ENCODE peak calls at places on chromosomes 1 and 21, in seven cellular contexts. L, Y, D, A, J, E and I are unnamed samples.

GRCh38 chr21:46117586-46118304 is 19.8 kb downstream of the COL6A2 start:
- DNase-seq in E (peak), Y (no peak), A (no peak), L (no peak), J (no peak), D (no peak), I (no peak)

GRCh38 chr1:192889082-192889481 is 80.2 kb downstream of the RGS2 start:
- DNase-seq in E (no peak), D (no peak), L (no peak), Y (no peak), A (no peak), J (no peak), I (no peak)

GRCh38 chr21:42426876-42427480 is 23.3 kb downstream of the UBASH3A start:
- DNase-seq in E (no peak), A (no peak), L (no peak), Y (no peak), J (no peak), D (no peak), I (no peak)

GRCh38 chr1:245096330-245097066 is 58.3 kb upstream of the KIF26B start:
- DNase-seq in L (no peak), A (no peak), J (no peak), D (no peak), E (no peak), Y (no peak), I (no peak)

GRCh38 chr1:227759345-227760300 is 24.4 kb downstream of the SNAP47 start:
- DNase-seq in D (peak), J (no peak), Y (peak), E (peak), L (peak), A (no peak), I (peak)

GRCh38 chr1:20199410-20199809 is 13.1 kb upstream of the PLA2G2C start:
- DNase-seq in Y (no peak), L (no peak), E (no peak), A (no peak), D (no peak), J (no peak), I (no peak)

GRCh38 chr1:65812065-65812464 is 19.4 kb downstream of the PDE4B start:
- DNase-seq in Y (peak), L (peak), D (peak), J (no peak), A (no peak), E (peak), I (peak)

GRCh38 chr1:87155648-87156047 is 173.0 kb upstream of the LMO4 start:
- DNase-seq in A (no peak), J (no peak), E (no peak), D (no peak), Y (no peak), L (no peak), I (no peak)

GRCh38 chr1:226223786-226224244 is 351 bp downstream of the MIXL1 start:
- DNase-seq in D (no peak), E (no peak), J (no peak), A (peak), L (no peak), Y (no peak), I (no peak)

GRCh38 chr1:186502087-186502486 is 41.2 kb upstream of the PDC start:
- DNase-seq in A (no peak), E (no peak), Y (no peak), L (peak), J (no peak), D (no peak), I (peak)

GRCh38 chr1:178344513-178345077 is 152.2 kb downstream of the CLEC20A start:
- DNase-seq in L (peak), J (peak), Y (peak), E (no peak), D (peak), A (no peak), I (peak)

GRCh38 chr21:45998276-45998701 is 16.7 kb downstream of the COL6A1 start:
- DNase-seq in Y (no peak), D (no peak), A (no peak), J (no peak), L (no peak), E (no peak), I (no peak)

GRCh38 chr1:180953291-180953747 is 40.6 kb downstream of the KIAA1614 start:
- DNase-seq in D (no peak), J (no peak), Y (no peak), L (no peak), A (peak), E (no peak), I (no peak)

GRCh38 chr1:25672763-25673409 is 56.3 kb downstream of the MAN1C1 start:
- DNase-seq in D (no peak), E (no peak), L (peak), Y (no peak), A (no peak), J (no peak), I (no peak)

GRCh38 chr1:108016451-108016920 is 51.5 kb upstream of the VAV3 start:
- DNase-seq in A (no peak), D (peak), Y (peak), L (no peak), E (no peak), J (no peak), I (no peak)

GRCh38 chr1:227748496-227749182 is 13.4 kb downstream of the SNAP47 start:
- DNase-seq in D (no peak), Y (no peak), A (no peak), J (no peak), L (no peak), E (peak), I (no peak)

GRCh38 chr1:206555473-206555935 is 48.2 kb downstream of the RASSF5 start:
- DNase-seq in J (no peak), L (no peak), D (no peak), Y (peak), E (peak), A (peak), I (no peak)

GRCh38 chr1:77668924-77669449 is 13.5 kb downstream of the ZZZ3 start:
- DNase-seq in J (no peak), L (peak), D (no peak), Y (no peak), E (no peak), A (no peak), I (no peak)

GRCh38 chr1:86409416-86410021 is 13.4 kb upstream of the ODF2L start:
- DNase-seq in A (no peak), J (no peak), D (no peak), Y (no peak), E (no peak), L (no peak), I (no peak)

GRCh38 chr21:35579520-35580293 is 480.6 kb downstream of the SETD4 start:
- DNase-seq in L (peak), E (no peak), J (no peak), A (no peak), D (no peak), Y (no peak), I (no peak)

GRCh38 chr1:36324322-36324802 is 917 bp upstream of the EVA1B start:
- DNase-seq in L (no peak), Y (no peak), E (no peak), D (no peak), J (no peak), A (no peak), I (no peak)

GRCh38 chr1:24364605-24364974 is 45.4 kb downstream of the GRHL3 start:
- DNase-seq in A (no peak), L (no peak), D (no peak), J (no peak), E (no peak), Y (no peak), I (no peak)

GRCh38 chr1:110783292-110783918 is 89.5 kb upstream of the CD53 start:
- DNase-seq in Y (peak), J (peak), L (peak), E (peak), A (peak), D (peak), I (no peak)

GRCh38 chr1:110778821-110779220 is 94.1 kb upstream of the CD53 start:
- DNase-seq in A (no peak), L (no peak), D (no peak), Y (no peak), E (no peak), J (no peak), I (no peak)

GRCh38 chr1:110779617-110780016 is 93.3 kb upstream of the CD53 start:
- DNase-seq in E (no peak), J (no peak), L (no peak), D (no peak), A (no peak), Y (no peak), I (no peak)

GRCh38 chr1:110781525-110781924 is 91.4 kb upstream of the CD53 start:
- DNase-seq in A (no peak), L (no peak), J (no peak), D (no peak), E (no peak), Y (no peak), I (no peak)

GRCh38 chr1:110780600-110781484 is 92.1 kb upstream of the CD53 start:
- DNase-seq in J (peak), Y (peak), D (peak), E (peak), L (peak), A (peak), I (no peak)
- H3K4me3 ChIP-seq in J (no peak), Y (no peak), D (no peak), E (no peak), L (no peak), A (no peak), I (no peak)

GRCh38 chr1:31181515-31182343 is 58.0 kb downstream of the NKAIN1 start:
- DNase-seq in J (peak), E (peak), Y (peak), A (peak), D (no peak), L (no peak), I (no peak)

GRCh38 chr1:31180338-31180737 is 59.3 kb downstream of the NKAIN1 start:
- DNase-seq in J (no peak), L (no peak), A (no peak), D (no peak), Y (no peak), E (no peak), I (no peak)

GRCh38 chr1:31183126-31183525 is 56.6 kb downstream of the NKAIN1 start:
- DNase-seq in E (no peak), A (no peak), J (no peak), L (no peak), D (no peak), Y (no peak), I (no peak)

GRCh38 chr1:31183927-31184554 is 55.6 kb downstream of the NKAIN1 start:
- DNase-seq in L (peak), A (peak), E (no peak), D (no peak), Y (peak), J (peak), I (no peak)

DNA sequence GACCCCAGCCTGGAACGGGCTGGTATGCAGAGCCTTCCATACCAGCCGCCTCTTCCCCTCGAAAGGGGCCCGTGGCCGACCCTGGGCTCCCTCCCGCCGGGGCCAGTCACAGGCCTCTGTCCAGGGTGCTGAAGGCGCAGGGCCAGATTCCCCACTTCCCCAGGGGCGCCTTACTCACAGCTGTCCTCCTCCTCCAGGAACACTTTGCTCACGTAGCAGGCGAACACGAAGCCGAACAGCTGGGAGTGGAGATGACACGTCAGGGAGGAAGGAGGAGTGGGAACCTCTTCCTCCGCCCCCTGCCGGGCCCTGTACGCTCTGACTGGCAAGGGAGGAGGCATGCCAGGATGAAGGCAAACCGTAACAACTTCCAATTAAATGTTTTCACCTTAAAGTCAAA is 57.3 kb downstream of the NKAIN1 start:
- DNase-seq in L (peak), Y (peak), J (peak), D (peak), A (peak), E (peak), I (peak)
- TF ChIP-seq CTCF in L (peak), Y (peak), J (peak), D (peak), A (no peak), E (peak), I (peak)

GRCh38 chr1:234778215-234779159 is 168.5 kb upstream of the IRF2BP2 start:
- DNase-seq in E (peak), J (peak), A (no peak), Y (no peak), D (no peak), L (no peak), I (no peak)
- H3K4me3 ChIP-seq in E (no peak), J (no peak), A (no peak), Y (no peak), D (no peak), L (no peak), I (no peak)

GRCh38 chr1:63087966-63088365 is 234.4 kb upstream of the FOXD3 start:
- DNase-seq in Y (peak), L (no peak), A (no peak), D (peak), J (no peak), E (no peak), I (no peak)
- TF ChIP-seq CTCF in Y (peak), L (no peak), A (no peak), D (peak), J (no peak), E (no peak), I (no peak)

GRCh38 chr1:150550222-150551048 is 1.2 kb downstream of the ADAMTSL4 start:
- DNase-seq in L (no peak), J (no peak), A (no peak), Y (no peak), E (no peak), D (no peak), I (no peak)
- H3K4me3 ChIP-seq in L (peak), J (no peak), A (no peak), Y (no peak), E (peak), D (no peak), I (peak)

GRCh38 chr1:99728494-99729235 is 37.8 kb downstream of the FRRS1 start:
- DNase-seq in L (peak), J (peak), Y (peak), A (no peak), E (peak), D (no peak), I (no peak)
- TF ChIP-seq CTCF in L (peak), J (no peak), Y (peak), A (no peak), E (peak), D (peak), I (peak)

GRCh38 chr21:40047211-40047610 is 180.0 kb downstream of the PCP4 start:
- DNase-seq in Y (no peak), A (no peak), E (no peak), L (no peak), J (no peak), D (no peak), I (no peak)

GRCh38 chr21:40049959-40050290 is 182.7 kb downstream of the PCP4 start:
- DNase-seq in A (no peak), E (no peak), Y (no peak), D (no peak), L (no peak), J (no peak), I (no peak)

GRCh38 chr21:40051801-40052200 is 184.6 kb downstream of the PCP4 start:
- DNase-seq in J (no peak), Y (no peak), A (peak), E (no peak), L (no peak), D (no peak), I (no peak)

GRCh38 chr21:40047993-40048730 is 180.9 kb downstream of the PCP4 start:
- DNase-seq in E (no peak), J (no peak), D (no peak), Y (no peak), L (no peak), A (no peak), I (no peak)

DNA sequence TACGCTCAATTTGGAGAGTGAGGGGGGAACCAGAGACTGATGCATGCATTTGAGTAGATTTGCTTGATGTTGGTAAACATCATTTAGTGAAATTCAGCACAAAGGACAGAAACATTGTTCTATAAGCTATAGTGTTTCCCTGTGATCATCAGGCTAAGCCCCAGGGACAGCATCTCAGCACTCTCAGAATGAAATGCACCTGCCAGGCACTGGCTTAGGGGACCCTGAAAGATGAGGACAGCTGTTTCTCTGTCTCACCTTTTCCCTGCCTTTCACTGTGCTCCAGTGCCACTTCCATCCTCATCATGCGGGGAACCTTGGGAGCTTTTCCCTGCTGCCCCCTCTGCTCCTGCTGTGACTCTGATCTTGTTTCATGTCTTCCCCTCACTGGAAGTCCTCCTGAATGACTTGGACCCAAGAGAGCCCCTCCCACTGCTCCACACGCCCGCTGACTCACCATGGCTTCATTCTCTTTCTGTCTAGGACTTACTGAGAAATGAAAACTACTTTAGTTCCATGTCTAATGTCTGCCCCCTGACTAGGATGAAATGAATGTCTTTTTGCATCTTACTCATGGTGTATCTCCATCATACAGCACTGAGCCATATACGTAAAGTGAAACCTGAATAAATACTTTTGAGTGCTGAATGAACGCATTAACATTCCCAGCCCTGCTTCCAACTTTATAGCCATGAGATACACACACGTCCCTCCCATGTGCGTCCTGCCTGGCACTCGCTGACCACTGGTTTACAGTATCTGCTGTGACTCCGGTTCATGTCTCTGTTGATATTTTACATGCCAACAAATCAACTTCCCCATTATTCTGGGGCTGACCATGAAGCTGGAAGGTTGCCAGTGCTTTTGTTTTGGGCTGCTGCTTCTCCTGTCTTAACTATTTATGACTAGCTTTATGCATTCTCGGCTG is 182.1 kb downstream of the PCP4 start:
- DNase-seq in J (no peak), L (peak), D (peak), A (peak), E (no peak), Y (no peak), I (no peak)
- H3K4me3 ChIP-seq in J (no peak), L (no peak), D (no peak), A (no peak), E (no peak), Y (no peak), I (no peak)

GRCh38 chr21:29658934-29659203 is 280.9 kb downstream of the GRIK1 start:
- DNase-seq in D (no peak), L (no peak), E (no peak), Y (no peak), A (no peak), J (no peak), I (no peak)
- TF ChIP-seq CTCF in D (no peak), L (no peak), E (no peak), Y (no peak), A (no peak), J (no peak), I (no peak)

GRCh38 chr1:1433804-1434130 is 1.7 kb upstream of the VWA1 start:
- DNase-seq in J (no peak), A (no peak), D (no peak), L (peak), E (peak), Y (no peak), I (no peak)
- H3K4me3 ChIP-seq in J (no peak), A (no peak), D (no peak), L (no peak), E (peak), Y (no peak), I (no peak)